ENCODE peak calls at places on chromosomes 6 and 20, in six cellular contexts. Q is dorsolateral prefrontal cortex, V is cardiac muscle cell, E is GM20000, D is BJ, R is B cell. T is an unnamed sample.

GRCh38 chr6:11605507-11605905 is 68.0 kb downstream of the TMEM170B start:
- DNase-seq in V (no peak), Q (no peak), E (no peak), R (no peak), D (no peak), T (no peak)

GRCh38 chr6:2851727-2852513 is 10.3 kb upstream of the SERPINB1 start:
- DNase-seq in D (no peak), Q (no peak), E (no peak), R (no peak), V (no peak), T (no peak)

GRCh38 chr20:56247954-56248782 is at the start of gene MC3R:
- DNase-seq in Q (peak; percentile 51), V (peak; percentile 55), D (no peak), E (peak; percentile 50), R (no peak), T (peak; percentile 16)

GRCh38 chr6:42756713-42757112 is 10.8 kb upstream of the TBCC start:
- DNase-seq in Q (no peak), D (no peak), R (no peak), E (no peak), V (no peak), T (no peak)

GRCh38 chr6:85494551-85495337 is 44.9 kb downstream of the NT5E start:
- DNase-seq in D (no peak), Q (no peak), R (no peak), E (no peak), V (no peak), T (no peak)

GRCh38 chr6:170207586-170207985 is 83.3 kb downstream of the DLL1 start:
- DNase-seq in Q (no peak), V (no peak), R (no peak), D (no peak), E (no peak), T (no peak)

GRCh38 chr6:16723833-16724232 is 37.4 kb downstream of the ATXN1 start:
- DNase-seq in E (no peak), V (peak; percentile 91), Q (no peak), D (peak; percentile 86), R (no peak), T (no peak)

GRCh38 chr20:45545754-45546453 is 1.3 kb downstream of the EPPIN start:
- DNase-seq in D (no peak), V (peak; percentile 54), E (peak; percentile 10), R (no peak), Q (no peak), T (no peak)

GRCh38 chr20:835220-836045 is 1.9 kb downstream of the FAM110A start:
- DNase-seq in D (no peak), E (peak; percentile 42), R (no peak), Q (no peak), V (no peak), T (no peak)

GRCh38 chr6:44715188-44715587 is 327.7 kb downstream of the CDC5L start:
- DNase-seq in E (no peak), V (no peak), Q (no peak), D (no peak), R (no peak), T (no peak)

GRCh38 chr20:36795691-36796090 is 22.1 kb upstream of the DSN1 start:
- DNase-seq in Q (no peak), V (no peak), D (no peak), R (no peak), E (no peak), T (no peak)

GRCh38 chr6:83853968-83854501 is 875 bp downstream of the RIPPLY2 start:
- DNase-seq in D (no peak), E (no peak), V (no peak), Q (no peak), R (no peak), T (no peak)

GRCh38 chr20:13119583-13119982 is 101.5 kb upstream of the ISM1 start:
- DNase-seq in Q (no peak), R (no peak), D (no peak), V (peak; percentile 76), E (peak; percentile 43), T (peak; percentile 54)

GRCh38 chr6:139152088-139152891 is 17.4 kb downstream of the HECA start:
- DNase-seq in V (no peak), Q (no peak), E (no peak), R (no peak), D (no peak), T (no peak)

GRCh38 chr20:39990692-39991091 is 698.3 kb downstream of the MAFB start:
- DNase-seq in V (no peak), R (no peak), D (no peak), Q (no peak), E (no peak), T (no peak)

GRCh38 chr6:4892785-4893485 is 110.9 kb downstream of the RPP40 start:
- DNase-seq in R (no peak), V (no peak), D (no peak), E (no peak), Q (no peak), T (no peak)

GRCh38 chr6:148935705-148936306 is 189.0 kb downstream of the UST start:
- DNase-seq in Q (no peak), E (no peak), V (no peak), D (no peak), R (no peak), T (no peak)

GRCh38 chr6:110284877-110285276 is 73.3 kb downstream of the METTL24 start:
- DNase-seq in D (no peak), E (no peak), R (no peak), Q (no peak), V (no peak), T (no peak)

GRCh38 chr6:1856381-1856780 is 246.7 kb downstream of the FOXC1 start:
- DNase-seq in D (peak; percentile 12), Q (no peak), R (peak; percentile 56), E (peak; percentile 59), V (peak; percentile 69), T (no peak)

GRCh38 chr6:138377844-138378243 is at the start of gene SMIM28:
- DNase-seq in Q (no peak), E (no peak), D (no peak), R (no peak), V (no peak), T (no peak)

GRCh38 chr20:53847118-53847842 is 223.1 kb downstream of the BCAS1 start:
- DNase-seq in Q (no peak), R (peak; percentile 72), V (no peak), E (no peak), D (no peak), T (no peak)

GRCh38 chr6:165184192-165184979 is 125.0 kb downstream of the C6orf118 start:
- DNase-seq in V (peak; percentile 75), Q (peak; percentile 49), R (no peak), E (no peak), D (no peak), T (no peak)

GRCh38 chr6:51934098-51934497 is 153.3 kb downstream of the PKHD1 start:
- DNase-seq in E (peak; percentile 35), R (no peak), Q (no peak), V (no peak), D (no peak), T (no peak)

GRCh38 chr6:11096109-11096508 is 2.5 kb downstream of the SMIM13 start:
- DNase-seq in R (no peak), V (peak; percentile 90), D (no peak), E (no peak), Q (no peak), T (no peak)

GRCh38 chr20:17875106-17875980 is 93.3 kb downstream of the SNX5 start:
- DNase-seq in E (no peak), D (no peak), R (no peak), Q (peak; percentile 54), V (peak; percentile 95), T (no peak)

GRCh38 chr20:14406495-14406894 is 69.1 kb upstream of the FLRT3 start:
- DNase-seq in E (no peak), D (peak; percentile 35), V (peak; percentile 14), R (no peak), Q (no peak), T (no peak)

GRCh38 chr6:169661357-169661756 is 40.5 kb downstream of the WDR27 start:
- DNase-seq in Q (no peak), E (no peak), V (no peak), R (no peak), D (no peak), T (no peak)

GRCh38 chr6:113813207-113813606 is 43.9 kb upstream of the MARCKS start:
- DNase-seq in V (peak; percentile 78), E (no peak), D (peak; percentile 64), Q (no peak), R (no peak), T (no peak)

GRCh38 chr6:159074120-159074684 is 29.4 kb upstream of the TAGAP start:
- DNase-seq in E (no peak), V (peak; percentile 63), R (no peak), D (no peak), Q (peak; percentile 27), T (peak; percentile 8)

GRCh38 chr20:22248052-22248667 is 336.2 kb downstream of the FOXA2 start:
- DNase-seq in V (peak; percentile 0), E (peak; percentile 8), R (no peak), Q (no peak), D (no peak), T (peak; percentile 32)
- TF ChIP-seq CTCF in V (peak; percentile 31), E (peak; percentile 34), R (no peak), Q (peak; percentile 21), D (no peak), T (peak; percentile 61)

GRCh38 chr6:156662025-156662445 is 115.1 kb upstream of the ARID1B start:
- DNase-seq in D (peak; percentile 71), R (no peak), V (no peak), E (peak; percentile 38), Q (no peak), T (peak; percentile 85)
- TF ChIP-seq CTCF in D (peak; percentile 73), R (no peak), V (peak; percentile 24), E (peak; percentile 16), Q (no peak), T (peak; percentile 92)

DNA sequence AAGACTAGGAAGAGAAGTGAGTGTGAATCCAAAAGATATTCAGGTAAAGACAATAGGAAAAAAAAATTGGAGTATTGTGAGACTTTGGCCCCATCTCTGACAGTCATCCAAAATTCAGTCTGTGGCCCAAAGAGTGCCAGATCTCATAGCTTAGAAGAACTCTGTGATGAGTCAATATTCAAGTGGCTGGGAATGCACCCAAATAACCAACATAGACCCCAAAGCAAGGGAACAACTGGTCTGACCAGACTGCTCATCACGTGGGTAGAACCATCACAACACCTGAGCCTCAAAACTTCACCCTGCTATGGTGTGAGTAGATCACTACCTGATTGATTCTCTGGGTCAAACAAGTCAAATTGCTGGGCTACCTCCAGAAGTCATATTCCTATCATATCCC is 51.1 kb upstream of the TRDN start:
- DNase-seq in Q (no peak), V (no peak), R (no peak), D (no peak), E (no peak), T (no peak)
- TF ChIP-seq CTCF in Q (no peak), V (no peak), R (no peak), D (no peak), E (no peak), T (no peak)

GRCh38 chr6:125953502-125953875 is 3.1 kb upstream of the HINT3 start:
- DNase-seq in R (no peak), V (no peak), D (no peak), E (no peak), Q (no peak), T (no peak)

GRCh38 chr6:125954735-125955410 is 1.7 kb upstream of the HINT3 start:
- DNase-seq in V (no peak), D (no peak), E (no peak), Q (no peak), R (no peak), T (no peak)

GRCh38 chr6:125951323-125951722 is 5.2 kb upstream of the HINT3 start:
- DNase-seq in D (no peak), R (no peak), Q (no peak), E (no peak), V (no peak), T (no peak)

GRCh38 chr6:125950293-125950692 is 6.3 kb upstream of the HINT3 start:
- DNase-seq in V (peak; percentile 67), Q (no peak), R (no peak), D (peak; percentile 41), E (no peak), T (no peak)

GRCh38 chr6:125952764-125953501 is 3.6 kb upstream of the HINT3 start:
- DNase-seq in D (no peak), E (peak; percentile 28), R (no peak), Q (no peak), V (no peak), T (no peak)
- TF ChIP-seq CTCF in D (peak; percentile 66), E (peak; percentile 13), R (no peak), Q (no peak), V (peak; percentile 28), T (no peak)